ENCODE peak calls at places on chromosomes 3 and 15, in seven cellular contexts. P is left lung, M is hepatocyte, T is adrenal gland, Z is HL-60, Y is uterus, Q is coronary artery. A is an unnamed sample.

GRCh38 chr15:59723686-59724336 is 34.7 kb upstream of the BNIP2 start:
- DNase-seq in P (no peak), M (no peak), T (no peak), Z (no peak), Y (no peak), Q (no peak), A (no peak)

GRCh38 chr15:50685976-50686467 is 575 bp downstream of the TRPM7 start:
- DNase-seq in P (peak), M (peak), T (peak), Z (peak), Y (peak), Q (peak), A (peak)

GRCh38 chr3:100825574-100825973 is 116.3 kb downstream of the TFG start:
- DNase-seq in P (no peak), M (no peak), T (no peak), Z (no peak), Y (no peak), Q (no peak), A (no peak)

GRCh38 chr3:149494022-149494758 is 19.7 kb downstream of the TM4SF4 start:
- DNase-seq in P (peak), M (peak), T (peak), Z (peak), Y (peak), Q (no peak), A (peak)

GRCh38 chr15:98889930-98890695 is 117.5 kb downstream of the PGPEP1L start:
- DNase-seq in P (no peak), M (peak), T (no peak), Z (no peak), Y (no peak), Q (no peak), A (no peak)

GRCh38 chr15:34984884-34985630 is 3.0 kb downstream of the ZNF770 start:
- DNase-seq in P (no peak), M (peak), T (peak), Z (peak), Y (no peak), Q (no peak), A (no peak)

GRCh38 chr3:72938471-72939265 is 50.8 kb downstream of the GXYLT2 start:
- DNase-seq in P (peak), M (peak), T (peak), Z (peak), Y (peak), Q (peak), A (peak)

GRCh38 chr15:85795320-85795668 is 569 bp upstream of the KLHL25 start:
- DNase-seq in P (no peak), M (no peak), T (no peak), Z (no peak), Y (no peak), Q (no peak), A (no peak)

GRCh38 chr3:118144919-118145318 is 889.7 kb downstream of the IGSF11 start:
- DNase-seq in P (no peak), M (no peak), T (no peak), Z (no peak), Y (no peak), Q (no peak), A (no peak)

GRCh38 chr3:148992635-148993230 is 1.4 kb downstream of the GYG1 start:
- DNase-seq in P (no peak), M (peak), T (no peak), Z (no peak), Y (no peak), Q (no peak), A (no peak)

GRCh38 chr3:105594219-105594618 is 227.5 kb downstream of the ALCAM start:
- DNase-seq in P (no peak), M (no peak), T (no peak), Z (no peak), Y (no peak), Q (no peak), A (no peak)

GRCh38 chr15:96087180-96087886 is 243.2 kb upstream of the NR2F2 start:
- DNase-seq in P (no peak), M (no peak), T (no peak), Z (no peak), Y (no peak), Q (no peak), A (no peak)

GRCh38 chr3:52232279-52233107 is 6.5 kb downstream of the TWF2 start:
- DNase-seq in P (no peak), M (no peak), T (peak), Z (no peak), Y (no peak), Q (no peak), A (no peak)

GRCh38 chr3:90041995-90042394 is 934.6 kb downstream of the EPHA3 start:
- DNase-seq in P (no peak), M (no peak), T (no peak), Z (no peak), Y (no peak), Q (no peak), A (no peak)

GRCh38 chr3:64687781-64688515 is at the start of gene ADAMTS9:
- DNase-seq in P (peak), M (peak), T (peak), Z (no peak), Y (peak), Q (peak), A (peak)

GRCh38 chr15:65385868-65386253 is 8.1 kb upstream of the IGDCC3 start:
- DNase-seq in P (no peak), M (no peak), T (no peak), Z (no peak), Y (peak), Q (no peak), A (no peak)

GRCh38 chr15:68420186-68420684 is 11.7 kb downstream of the ITGA11 start:
- DNase-seq in P (no peak), M (peak), T (no peak), Z (no peak), Y (peak), Q (peak), A (no peak)

GRCh38 chr3:189001559-189001958 is 170.2 kb upstream of the TPRG1 start:
- DNase-seq in P (no peak), M (no peak), T (no peak), Z (no peak), Y (no peak), Q (no peak), A (no peak)

GRCh38 chr15:84598250-84598649 is 2.6 kb upstream of the ZSCAN2 start:
- DNase-seq in P (no peak), M (no peak), T (no peak), Z (peak), Y (peak), Q (no peak), A (no peak)

GRCh38 chr3:135368316-135368715 is 573.3 kb downstream of the EPHB1 start:
- DNase-seq in P (no peak), M (no peak), T (no peak), Z (no peak), Y (no peak), Q (no peak), A (no peak)

GRCh38 chr3:112013058-112013783 is 14.5 kb downstream of the TAGLN3 start:
- DNase-seq in P (peak), M (peak), T (peak), Z (peak), Y (peak), Q (no peak), A (peak)

GRCh38 chr3:122793568-122794416 is at the start of gene HSPBAP1:
- DNase-seq in P (peak), M (peak), T (peak), Z (peak), Y (peak), Q (peak), A (peak)

GRCh38 chr15:48358229-48358641 is 27.0 kb downstream of the DUT start:
- DNase-seq in P (no peak), M (no peak), T (no peak), Z (no peak), Y (no peak), Q (no peak), A (no peak)

GRCh38 chr15:67833504-67834248 is 6.2 kb downstream of the RNU6-1 start:
- DNase-seq in P (no peak), M (peak), T (no peak), Z (peak), Y (no peak), Q (no peak), A (no peak)

GRCh38 chr3:31895471-31895870 is 85.6 kb downstream of the OSBPL10 start:
- DNase-seq in P (no peak), M (no peak), T (no peak), Z (no peak), Y (no peak), Q (no peak), A (no peak)

DNA sequence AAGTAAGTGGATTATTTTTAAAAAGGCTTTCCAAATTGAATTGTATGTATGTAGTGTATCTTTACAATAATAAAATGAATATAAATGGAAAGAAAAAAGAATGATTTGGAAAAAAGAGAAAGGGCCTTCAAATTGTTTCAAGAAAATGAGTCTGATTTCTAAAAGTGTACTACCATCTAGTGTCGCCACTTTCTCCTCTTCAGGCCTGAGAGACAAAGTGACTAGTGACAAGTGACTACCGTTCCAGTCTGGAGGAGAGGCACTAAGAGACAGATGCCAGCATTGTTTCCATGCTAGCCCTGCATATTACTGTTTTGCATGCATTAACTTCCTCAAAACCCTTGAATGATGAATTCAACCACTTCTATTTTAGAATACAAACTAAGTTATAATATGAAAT is 39.3 kb downstream of the P3H2 start:
- DNase-seq in P (no peak), M (no peak), T (no peak), Z (no peak), Y (no peak), Q (no peak), A (no peak)
- H3K4me3 ChIP-seq in P (no peak), M (no peak), T (no peak), Z (no peak), Y (no peak), Q (no peak), A (no peak)

GRCh38 chr3:63343674-63344073 is 65.6 kb downstream of the SYNPR start:
- DNase-seq in P (peak), M (peak), T (peak), Z (peak), Y (peak), Q (no peak), A (peak)
- H3K27ac ChIP-seq in P (no peak), M (peak), T (peak), Z (no peak), Y (no peak), Q (no peak), A (no peak)

GRCh38 chr15:63888146-63888545 is 54.4 kb upstream of the HERC1 start:
- DNase-seq in P (no peak), M (no peak), T (no peak), Z (no peak), Y (no peak), Q (no peak), A (no peak)
- H3K4me3 ChIP-seq in P (no peak), M (no peak), T (no peak), Z (no peak), Y (no peak), Q (no peak), A (no peak)

DNA sequence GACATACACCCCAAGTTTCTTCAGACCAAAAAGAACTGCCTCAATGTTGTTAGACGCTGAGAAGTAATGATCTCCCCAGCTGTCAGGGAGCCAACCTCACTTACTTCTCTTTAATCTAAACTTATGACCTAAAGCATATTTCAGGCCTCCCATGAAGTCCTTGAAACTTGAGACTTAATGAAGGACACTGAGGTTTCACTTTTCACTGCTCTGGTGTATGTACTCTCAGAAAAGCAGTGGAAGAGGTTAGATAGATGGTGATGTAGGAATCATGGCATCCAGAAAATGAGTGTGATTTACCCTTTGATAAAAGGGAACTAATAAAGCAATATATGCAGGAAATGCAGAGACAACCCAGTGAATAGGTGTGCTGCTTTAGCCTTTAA is 95.5 kb upstream of the CTDSPL start:
- DNase-seq in P (no peak), M (no peak), T (no peak), Z (no peak), Y (no peak), Q (no peak), A (no peak)
- H3K27ac ChIP-seq in P (peak), M (peak), T (peak), Z (no peak), Y (peak), Q (peak), A (peak)

GRCh38 chr15:28098766-28099554 is at the start of gene OCA2:
- DNase-seq in P (peak), M (peak), T (peak), Z (peak), Y (no peak), Q (peak), A (peak)
- H3K4me3 ChIP-seq in P (no peak), M (no peak), T (no peak), Z (no peak), Y (no peak), Q (peak), A (peak)

GRCh38 chr15:74808073-74808839 is 4.4 kb upstream of the LMAN1L start:
- DNase-seq in P (peak), M (no peak), T (no peak), Z (no peak), Y (no peak), Q (no peak), A (no peak)

GRCh38 chr15:74802862-74803447 is 9.7 kb upstream of the LMAN1L start:
- DNase-seq in P (no peak), M (no peak), T (no peak), Z (no peak), Y (no peak), Q (no peak), A (no peak)

GRCh38 chr15:74807302-74807701 is 5.3 kb upstream of the LMAN1L start:
- DNase-seq in P (no peak), M (no peak), T (no peak), Z (no peak), Y (no peak), Q (no peak), A (no peak)

GRCh38 chr15:74802290-74802689 is 10.3 kb upstream of the LMAN1L start:
- DNase-seq in P (no peak), M (no peak), T (no peak), Z (no peak), Y (no peak), Q (no peak), A (peak)

DNA sequence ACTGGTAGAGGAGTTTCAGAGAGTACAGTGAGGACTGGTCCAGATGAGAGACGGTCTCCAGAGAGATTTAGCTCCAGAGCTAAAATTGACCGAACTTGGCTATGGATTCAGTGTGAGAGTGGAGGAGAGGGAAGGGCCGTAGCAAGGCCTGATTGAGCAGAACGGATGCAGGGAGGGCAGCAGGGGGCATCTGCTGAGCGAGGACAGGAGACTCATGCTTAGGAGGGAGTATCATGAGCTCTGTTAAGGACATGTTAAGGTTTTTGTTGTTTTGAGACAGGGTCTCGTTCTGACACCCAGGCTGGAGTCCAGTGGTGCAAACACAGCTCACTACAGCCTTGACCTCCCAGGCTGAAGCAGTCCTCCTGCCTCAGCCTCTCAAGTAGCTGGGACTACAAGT is 7.7 kb upstream of the LMAN1L start:
- DNase-seq in P (no peak), M (no peak), T (no peak), Z (no peak), Y (no peak), Q (no peak), A (no peak)
- H3K27ac ChIP-seq in P (no peak), M (no peak), T (no peak), Z (no peak), Y (no peak), Q (no peak), A (no peak)

A was measured in aorta.